ENCODE peak calls at places on chromosomes 4 and X, in nine cellular contexts. E is naive thymus-derived CD4-positive, alpha-beta T cell; C is AG10803; X is D721Med; D is right atrium auricular region; V is OCI-LY7; S is pancreas; P is stimulated activated effector memory CD8-positive, alpha-beta T cell treated with anti-CD3 and anti-CD28 coated beads, Interleukin-12 subunit alpha, Interleukin-12 subunit beta, amount 100 ng/mL, for 72 hours; A is stromal cell of bone marrow. Z is an unnamed sample.
A peak's percentile ranks its signal among the peaks of the same experiment; 100 is the strongest.

GRCh38 chrX:51853251-51853650 is 40.2 kb upstream of the MAGED1 start:
- DNase-seq in S (no peak), P (no peak), X (no peak), A (no peak), V (no peak), C (no peak), E (no peak), D (no peak), Z (no peak)

GRCh38 chr4:26052663-26053534 is 138.9 kb downstream of the SMIM20 start:
- DNase-seq in E (no peak), S (no peak), D (no peak), P (no peak), C (no peak), A (no peak), X (no peak), V (no peak), Z (no peak)

GRCh38 chr4:52868138-52868537 is 6.0 kb downstream of the RASL11B start:
- DNase-seq in P (no peak), E (no peak), C (no peak), D (no peak), A (no peak), S (no peak), V (no peak), X (no peak), Z (no peak)

GRCh38 chrX:40883021-40883619 is 147.8 kb upstream of the MED14 start:
- DNase-seq in A (no peak), E (no peak), D (no peak), C (no peak), X (no peak), S (no peak), P (no peak), V (no peak), Z (no peak)

GRCh38 chr4:112236040-112236439 is 4.5 kb downstream of the AP1AR start:
- DNase-seq in D (no peak), A (no peak), P (no peak), S (no peak), V (no peak), X (no peak), E (no peak), C (no peak), Z (no peak)

GRCh38 chr4:42497142-42497541 is 99.9 kb downstream of the SHISA3 start:
- DNase-seq in A (no peak), P (no peak), D (no peak), V (no peak), C (no peak), S (no peak), X (no peak), E (no peak), Z (no peak)

GRCh38 chrX:2342878-2343277 is 157.9 kb downstream of the DHRSX start:
- DNase-seq in D (no peak), C (peak; percentile 62), S (no peak), X (no peak), P (no peak), V (no peak), E (no peak), A (no peak), Z (no peak)

GRCh38 chr4:110458494-110459266 is 17.3 kb upstream of the ENPEP start:
- DNase-seq in D (no peak), E (no peak), P (no peak), A (no peak), C (no peak), X (no peak), S (no peak), V (no peak), Z (no peak)

GRCh38 chr4:182066037-182066436 is 177.2 kb upstream of the TENM3 start:
- DNase-seq in V (no peak), X (no peak), D (no peak), C (no peak), P (no peak), S (no peak), E (no peak), A (no peak), Z (no peak)

GRCh38 chrX:9948406-9948805 is 18.8 kb upstream of the CLDN34 start:
- DNase-seq in P (no peak), D (no peak), X (no peak), A (peak; percentile 21), S (no peak), C (peak; percentile 50), V (no peak), E (no peak), Z (no peak)

GRCh38 chr4:155953151-155954117 is at the start of gene CTSO:
- DNase-seq in E (peak; percentile 68), A (peak; percentile 82), V (peak; percentile 66), D (peak; percentile 69), X (no peak), S (peak; percentile 74), C (peak; percentile 81), P (peak; percentile 84), Z (peak; percentile 73)

GRCh38 chr4:88107406-88108107 is 50.9 kb downstream of the ABCG2 start:
- DNase-seq in C (peak; percentile 8), V (no peak), P (no peak), X (no peak), A (no peak), D (no peak), S (no peak), E (no peak), Z (no peak)

GRCh38 chr4:25970691-25971427 is 56.8 kb downstream of the SMIM20 start:
- DNase-seq in X (no peak), A (no peak), E (no peak), C (no peak), S (no peak), V (no peak), D (no peak), P (no peak), Z (no peak)

GRCh38 chrX:21885568-21885967 is 29.8 kb downstream of the YY2 start:
- DNase-seq in P (no peak), E (no peak), V (no peak), X (no peak), S (no peak), D (no peak), A (peak; percentile 28), C (peak; percentile 52), Z (no peak)

GRCh38 chr4:125085-125820 is 952 bp downstream of the ZNF718 start:
- DNase-seq in A (peak; percentile 3), C (no peak), E (no peak), V (peak; percentile 44), P (peak; percentile 52), D (peak; percentile 59), X (no peak), S (peak; percentile 43), Z (no peak)

GRCh38 chrX:124818764-124819163 is 472.4 kb downstream of the SH2D1A start:
- DNase-seq in A (no peak), V (no peak), P (no peak), E (no peak), D (no peak), X (no peak), S (no peak), C (no peak), Z (no peak)

GRCh38 chr4:21134994-21135393 is 434.7 kb downstream of the PACRGL start:
- DNase-seq in E (no peak), S (no peak), D (no peak), A (no peak), P (no peak), V (no peak), C (peak; percentile 3), X (no peak), Z (no peak)

GRCh38 chr4:123144626-123145025 is 222.2 kb upstream of the NUDT6 start:
- DNase-seq in V (no peak), E (no peak), D (no peak), X (no peak), P (no peak), C (no peak), A (no peak), S (no peak), Z (no peak)